ENCODE peak calls at places on chromosome 17, in five cellular contexts. P is DND-41, K is thoracic aorta, L is heart left ventricle, H is stomach. C is an unnamed sample.

GRCh38 chr17:81515530-81516041 is 3.0 kb upstream of the ACTG1 start:
- DNase-seq in P (no peak), K (no peak), L (no peak), H (no peak), C (no peak)

GRCh38 chr17:34110315-34110714 is 144.8 kb upstream of the CCL2 start:
- DNase-seq in P (no peak), K (no peak), L (no peak), H (no peak), C (no peak)

GRCh38 chr17:41959336-41960095 is 7.1 kb upstream of the CNP start:
- DNase-seq in P (peak; percentile 22), K (no peak), L (no peak), H (no peak), C (peak; percentile 70)

GRCh38 chr17:31492880-31493655 is 101.6 kb downstream of the RAB11FIP4 start:
- DNase-seq in P (no peak), K (no peak), L (no peak), H (peak; percentile 43), C (no peak)

GRCh38 chr17:40452921-40453378 is 9.7 kb downstream of the IGFBP4 start:
- DNase-seq in P (no peak), K (no peak), L (no peak), H (peak; percentile 36), C (no peak)

GRCh38 chr17:4534928-4535666 is 20.1 kb downstream of the MYBBP1A start:
- DNase-seq in P (no peak), K (no peak), L (no peak), H (no peak), C (no peak)

GRCh38 chr17:39281806-39282205 is 56.1 kb upstream of the STAC2 start:
- DNase-seq in P (no peak), K (no peak), L (no peak), H (no peak), C (no peak)

GRCh38 chr17:31560836-31561235 is 169.4 kb downstream of the RAB11FIP4 start:
- DNase-seq in P (no peak), K (no peak), L (no peak), H (no peak), C (no peak)

GRCh38 chr17:29930399-29931010 is 477 bp upstream of the SSH2 start:
- DNase-seq in P (no peak), K (no peak), L (no peak), H (no peak), C (peak; percentile 10)

GRCh38 chr17:76585649-76586593 is at the start of gene ST6GALNAC2:
- DNase-seq in P (no peak), K (no peak), L (peak; percentile 55), H (peak; percentile 84), C (peak; percentile 95)

GRCh38 chr17:42695500-42695899 is 13.2 kb downstream of the CNTNAP1 start:
- DNase-seq in P (no peak), K (no peak), L (no peak), H (no peak), C (no peak)

GRCh38 chr17:61806941-61807340 is 56.4 kb downstream of the BRIP1 start:
- DNase-seq in P (no peak), K (no peak), L (no peak), H (no peak), C (no peak)

GRCh38 chr17:38591759-38592241 is 14.0 kb downstream of the SRCIN1 start:
- DNase-seq in P (peak; percentile 88), K (no peak), L (no peak), H (no peak), C (no peak)

GRCh38 chr17:7238418-7239090 is 703 bp downstream of the PHF23 start:
- DNase-seq in P (peak; percentile 59), K (no peak), L (no peak), H (no peak), C (peak; percentile 46)

GRCh38 chr17:55354941-55355340 is 66.7 kb downstream of the MMD start:
- DNase-seq in P (no peak), K (no peak), L (no peak), H (no peak), C (no peak)

GRCh38 chr17:66777689-66778225 is 57.2 kb upstream of the CACNG5 start:
- DNase-seq in P (no peak), K (no peak), L (no peak), H (no peak), C (peak; percentile 84)

GRCh38 chr17:48603959-48604769 is 622 bp downstream of the HOXB6 start:
- DNase-seq in P (no peak), K (no peak), L (no peak), H (no peak), C (no peak)

GRCh38 chr17:76053230-76054111 is 18.8 kb downstream of the SRP68 start:
- DNase-seq in P (no peak), K (no peak), L (no peak), H (no peak), C (peak; percentile 77)

GRCh38 chr17:65103896-65104295 is 33.3 kb upstream of the RGS9 start:
- DNase-seq in P (no peak), K (no peak), L (no peak), H (no peak), C (no peak)

GRCh38 chr17:3792481-3792880 is 8.5 kb downstream of the ITGAE start:
- DNase-seq in P (no peak), K (no peak), L (no peak), H (peak; percentile 63), C (peak; percentile 54)

GRCh38 chr17:78344666-78345065 is 15.2 kb downstream of the SOCS3 start:
- DNase-seq in P (no peak), K (no peak), L (no peak), H (no peak), C (no peak)

GRCh38 chr17:78343433-78344201 is 16.3 kb downstream of the SOCS3 start:
- DNase-seq in P (peak; percentile 77), K (no peak), L (no peak), H (peak; percentile 50), C (peak; percentile 32)

GRCh38 chr17:78341559-78342437 is 18.1 kb downstream of the SOCS3 start:
- DNase-seq in P (no peak), K (no peak), L (peak; percentile 88), H (peak; percentile 79), C (peak; percentile 80)

GRCh38 chr17:78342438-78343098 is 17.3 kb downstream of the SOCS3 start:
- DNase-seq in P (no peak), K (peak; percentile 64), L (peak; percentile 75), H (no peak), C (no peak)

GRCh38 chr17:78343099-78343432 is 16.8 kb downstream of the SOCS3 start:
- DNase-seq in P (no peak), K (peak; percentile 74), L (peak; percentile 83), H (peak; percentile 52), C (peak; percentile 37)
- H3K4me1 ChIP-seq in P (peaks cover 13% of the 10 kb centered on the region), K (peaks cover 19% of the 10 kb centered on the region), L (peaks cover 39% of the 10 kb centered on the region), H (peaks cover 54% of the 10 kb centered on the region), C (peaks cover 21% of the 10 kb centered on the region)

GRCh38 chr17:28726396-28726911 is 421 bp upstream of the TLCD1 start:
- DNase-seq in P (peak; percentile 79), K (no peak), L (peak; percentile 56), H (peak; percentile 69), C (peak; percentile 77)

GRCh38 chr17:28724500-28725165 is 1.4 kb downstream of the TLCD1 start:
- DNase-seq in P (no peak), K (no peak), L (no peak), H (no peak), C (no peak)

GRCh38 chr17:28726912-28727726 is 1.1 kb upstream of the TLCD1 start:
- DNase-seq in P (peak; percentile 92), K (no peak), L (peak; percentile 91), H (peak; percentile 96), C (peak; percentile 96)

GRCh38 chr17:28725660-28726395 is at the start of gene TLCD1:
- DNase-seq in P (peak; percentile 74), K (no peak), L (peak; percentile 49), H (peak; percentile 73), C (peak; percentile 86)

GRCh38 chr17:28725166-28725659 is 820 bp downstream of the TLCD1 start:
- DNase-seq in P (peak; percentile 43), K (no peak), L (no peak), H (no peak), C (no peak)
- H3K4me3 ChIP-seq in P (no peak overlapping the region), K (peak overlapping the region; percentile 74), L (peak overlapping the region; percentile 87), H (peak overlapping the region; percentile 76), C (peak overlapping the region; percentile 55)

DNA sequence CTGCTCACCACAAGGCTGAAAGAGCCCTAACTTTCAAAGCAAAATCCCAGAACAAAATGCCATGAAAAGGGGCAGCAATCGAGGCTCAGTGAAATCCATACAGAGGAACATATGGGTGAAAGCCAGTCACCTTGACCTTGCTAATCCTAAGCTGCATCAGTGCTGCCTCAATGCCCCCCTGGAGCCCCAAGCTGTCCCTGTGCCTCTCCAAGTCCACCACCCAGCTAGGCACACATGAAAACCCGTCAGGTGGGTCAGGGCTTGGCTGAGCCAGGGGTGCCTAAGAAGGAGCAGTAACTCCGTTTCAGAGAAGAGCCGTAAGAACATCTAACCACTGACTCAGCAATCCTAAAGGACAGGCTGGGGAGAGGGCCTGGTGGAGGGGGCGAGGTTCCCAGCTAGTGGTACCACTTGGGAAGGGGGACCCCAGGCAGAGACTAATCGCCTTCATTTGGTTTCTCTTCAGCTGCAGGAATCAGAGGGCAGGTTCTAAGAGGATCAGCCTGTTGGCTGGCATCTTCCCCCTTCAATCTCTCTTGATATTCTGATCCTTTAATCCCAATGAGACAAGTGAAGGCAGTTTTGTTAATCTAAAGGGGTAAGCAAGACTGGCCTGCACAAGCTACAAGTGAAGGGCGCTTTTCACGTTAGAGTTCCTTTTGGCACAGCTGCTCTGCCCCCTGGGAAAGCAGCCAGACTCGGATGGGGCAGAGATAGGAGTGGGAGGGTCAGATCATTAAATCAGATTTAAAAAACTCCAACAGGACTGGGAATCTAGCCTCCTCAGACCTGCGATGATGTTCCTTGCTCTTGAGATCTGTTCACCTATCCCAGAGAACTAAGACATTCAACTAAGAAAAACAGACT is 7.6 kb downstream of the PITPNA start:
- DNase-seq in P (no peak), K (no peak), L (no peak), H (no peak), C (no peak)
- H3K4me1 ChIP-seq in P (peaks cover 19% of the 10 kb centered on the region), K (peaks cover 4% of the 10 kb centered on the region), L (peaks cover 9% of the 10 kb centered on the region), H (peaks cover 43% of the 10 kb centered on the region), C (peaks cover 37% of the 10 kb centered on the region)

GRCh38 chr17:46819906-46820351 is 1.4 kb upstream of the WNT3 start:
- DNase-seq in P (no peak), K (no peak), L (no peak), H (no peak), C (no peak)
- H3K4me3 ChIP-seq in P (no peak overlapping the region), K (peak overlapping the region; percentile 69), L (no peak overlapping the region), H (peak overlapping the region; percentile 39), C (no peak overlapping the region)

GRCh38 chr17:50953518-50953830 is 87.3 kb upstream of the TOB1 start:
- DNase-seq in P (no peak), K (no peak), L (no peak), H (no peak), C (no peak)

GRCh38 chr17:50952889-50953288 is 86.7 kb upstream of the TOB1 start:
- DNase-seq in P (no peak), K (no peak), L (no peak), H (no peak), C (no peak)

GRCh38 chr17:50955160-50955559 is 89.0 kb upstream of the TOB1 start:
- DNase-seq in P (no peak), K (no peak), L (no peak), H (no peak), C (no peak)

GRCh38 chr17:50954641-50955121 is 88.5 kb upstream of the TOB1 start:
- DNase-seq in P (no peak), K (no peak), L (no peak), H (no peak), C (no peak)

GRCh38 chr17:50953831-50954601 is 87.9 kb upstream of the TOB1 start:
- DNase-seq in P (peak; percentile 43), K (no peak), L (peak; percentile 74), H (no peak), C (peak; percentile 67)
- H3K4me1 ChIP-seq in P (peaks cover 8% of the 10 kb centered on the region), K (peaks cover 16% of the 10 kb centered on the region), L (peaks cover 42% of the 10 kb centered on the region), H (peaks cover 38% of the 10 kb centered on the region), C (peaks cover 54% of the 10 kb centered on the region)

C was measured in thyroid gland.